ENCODE peak calls at places on chromosomes 1 and 21, in eight cellular contexts. One of them, this sample, is unnamed.

GRCh38 chr1:6033986-6034749 is 11.5 kb upstream of the KCNAB2 start:
- DNase-seq in uterus: no peak
- DNase-seq in heart left ventricle: peak; percentile 62
- DNase-seq in H54: no peak
- DNase-seq in testis: peak; percentile 64
- DNase-seq in lower leg skin: no peak
- DNase-seq in transverse colon: peak; percentile 46
- DNase-seq in A549: peak; percentile 37
- DNase-seq in this sample: peak; percentile 35

GRCh38 chr1:40839943-40840335 is 22.2 kb downstream of the CITED4 start:
- DNase-seq in A549: no peak
- DNase-seq in H54: no peak
- DNase-seq in transverse colon: no peak
- DNase-seq in lower leg skin: no peak
- DNase-seq in uterus: no peak
- DNase-seq in testis: no peak
- DNase-seq in heart left ventricle: no peak
- DNase-seq in this sample: no peak

GRCh38 chr1:150067184-150068182 is at the start of gene VPS45:
- DNase-seq in H54: peak; percentile 83
- DNase-seq in heart left ventricle: peak; percentile 95
- DNase-seq in lower leg skin: peak; percentile 98
- DNase-seq in uterus: peak; percentile 91
- DNase-seq in transverse colon: peak; percentile 92
- DNase-seq in testis: peak; percentile 92
- DNase-seq in A549: peak; percentile 93
- DNase-seq in this sample: peak; percentile 86

GRCh38 chr1:40423264-40423642 is 27.0 kb upstream of the ZFP69B start:
- DNase-seq in uterus: no peak
- DNase-seq in heart left ventricle: no peak
- DNase-seq in A549: no peak
- DNase-seq in H54: no peak
- DNase-seq in lower leg skin: no peak
- DNase-seq in testis: no peak
- DNase-seq in transverse colon: peak; percentile 20
- DNase-seq in this sample: no peak

GRCh38 chr1:81179239-81179638 is 621.5 kb upstream of the ADGRL2 start:
- DNase-seq in heart left ventricle: no peak
- DNase-seq in H54: peak; percentile 19
- DNase-seq in testis: no peak
- DNase-seq in A549: peak; percentile 55
- DNase-seq in transverse colon: no peak
- DNase-seq in lower leg skin: no peak
- DNase-seq in uterus: no peak
- DNase-seq in this sample: peak; percentile 86

GRCh38 chr1:3858231-3858981 is 1.1 kb downstream of the DFFB start:
- DNase-seq in transverse colon: peak; percentile 22
- DNase-seq in lower leg skin: no peak
- DNase-seq in H54: no peak
- DNase-seq in heart left ventricle: no peak
- DNase-seq in testis: no peak
- DNase-seq in A549: no peak
- DNase-seq in uterus: no peak
- DNase-seq in this sample: peak; percentile 28

GRCh38 chr1:59016390-59016789 is 232.5 kb upstream of the JUN start:
- DNase-seq in uterus: no peak
- DNase-seq in heart left ventricle: no peak
- DNase-seq in transverse colon: no peak
- DNase-seq in testis: no peak
- DNase-seq in A549: no peak
- DNase-seq in H54: no peak
- DNase-seq in lower leg skin: no peak
- DNase-seq in this sample: no peak

GRCh38 chr21:45644041-45644906 is 749 bp downstream of the PCBP3 start:
- DNase-seq in heart left ventricle: no peak
- DNase-seq in A549: no peak
- DNase-seq in lower leg skin: no peak
- DNase-seq in uterus: no peak
- DNase-seq in transverse colon: no peak
- DNase-seq in H54: no peak
- DNase-seq in testis: no peak
- DNase-seq in this sample: no peak

GRCh38 chr1:228515200-228515834 is 28.1 kb downstream of the RNF187 start:
- DNase-seq in H54: peak; percentile 30
- DNase-seq in heart left ventricle: no peak
- DNase-seq in transverse colon: no peak
- DNase-seq in testis: peak; percentile 38
- DNase-seq in lower leg skin: peak; percentile 69
- DNase-seq in A549: peak; percentile 55
- DNase-seq in uterus: no peak
- DNase-seq in this sample: peak; percentile 86

GRCh38 chr1:93448292-93448982 is 519 bp downstream of the FNBP1L start:
- DNase-seq in heart left ventricle: peak; percentile 64
- DNase-seq in A549: peak; percentile 27
- DNase-seq in H54: peak; percentile 36
- DNase-seq in transverse colon: peak; percentile 68
- DNase-seq in testis: peak; percentile 78
- DNase-seq in uterus: peak; percentile 60
- DNase-seq in lower leg skin: peak; percentile 90
- DNase-seq in this sample: peak; percentile 47

GRCh38 chr1:46603481-46603857 is 599 bp downstream of the MKNK1 start:
- DNase-seq in transverse colon: no peak
- DNase-seq in lower leg skin: no peak
- DNase-seq in uterus: no peak
- DNase-seq in A549: no peak
- DNase-seq in testis: no peak
- DNase-seq in heart left ventricle: no peak
- DNase-seq in H54: no peak
- DNase-seq in this sample: no peak

GRCh38 chr1:244371294-244372141 is 80.2 kb downstream of the ADSS2 start:
- DNase-seq in testis: no peak
- DNase-seq in lower leg skin: no peak
- DNase-seq in H54: no peak
- DNase-seq in heart left ventricle: no peak
- DNase-seq in A549: no peak
- DNase-seq in uterus: no peak
- DNase-seq in transverse colon: no peak
- DNase-seq in this sample: no peak

GRCh38 chr1:28516518-28516956 is 10.7 kb downstream of the RCC1 start:
- DNase-seq in H54: no peak
- DNase-seq in heart left ventricle: no peak
- DNase-seq in lower leg skin: no peak
- DNase-seq in transverse colon: no peak
- DNase-seq in testis: no peak
- DNase-seq in A549: no peak
- DNase-seq in uterus: no peak
- DNase-seq in this sample: no peak

GRCh38 chr1:211386931-211387330 is 60.3 kb downstream of the TRAF5 start:
- DNase-seq in lower leg skin: no peak
- DNase-seq in uterus: no peak
- DNase-seq in transverse colon: no peak
- DNase-seq in testis: no peak
- DNase-seq in heart left ventricle: no peak
- DNase-seq in A549: no peak
- DNase-seq in H54: no peak
- DNase-seq in this sample: no peak

GRCh38 chr1:115828101-115829022 is 12.6 kb downstream of the NHLH2 start:
- DNase-seq in lower leg skin: peak; percentile 86
- DNase-seq in uterus: peak; percentile 48
- DNase-seq in testis: peak; percentile 68
- DNase-seq in H54: no peak
- DNase-seq in A549: no peak
- DNase-seq in heart left ventricle: peak; percentile 40
- DNase-seq in transverse colon: no peak
- DNase-seq in this sample: no peak

GRCh38 chr1:28144203-28145135 is 32.0 kb downstream of the PTAFR start:
- DNase-seq in uterus: no peak
- DNase-seq in lower leg skin: no peak
- DNase-seq in testis: no peak
- DNase-seq in A549: peak; percentile 49
- DNase-seq in transverse colon: no peak
- DNase-seq in H54: no peak
- DNase-seq in heart left ventricle: no peak
- DNase-seq in this sample: no peak

GRCh38 chr1:230901711-230902110 is 33.4 kb upstream of the C1orf198 start:
- DNase-seq in uterus: no peak
- DNase-seq in transverse colon: no peak
- DNase-seq in testis: no peak
- DNase-seq in lower leg skin: no peak
- DNase-seq in heart left ventricle: no peak
- DNase-seq in H54: no peak
- DNase-seq in A549: no peak
- DNase-seq in this sample: no peak

GRCh38 chr21:27571706-27572105 is 604.8 kb upstream of the ADAMTS5 start:
- DNase-seq in uterus: no peak
- DNase-seq in A549: no peak
- DNase-seq in testis: no peak
- DNase-seq in transverse colon: no peak
- DNase-seq in heart left ventricle: no peak
- DNase-seq in H54: no peak
- DNase-seq in lower leg skin: no peak
- DNase-seq in this sample: no peak

GRCh38 chr1:179744401-179745130 is 1.5 kb downstream of the FAM163A start:
- DNase-seq in H54: no peak
- DNase-seq in testis: no peak
- DNase-seq in A549: no peak
- DNase-seq in uterus: no peak
- DNase-seq in heart left ventricle: no peak
- DNase-seq in transverse colon: no peak
- DNase-seq in lower leg skin: no peak
- DNase-seq in this sample: no peak

GRCh38 chr1:94061513-94062443 is 59.2 kb downstream of the ABCA4 start:
- DNase-seq in uterus: peak; percentile 65
- DNase-seq in testis: peak; percentile 79
- DNase-seq in heart left ventricle: peak; percentile 85
- DNase-seq in A549: peak; percentile 67
- DNase-seq in lower leg skin: peak; percentile 93
- DNase-seq in H54: peak; percentile 67
- DNase-seq in transverse colon: peak; percentile 65
- DNase-seq in this sample: peak; percentile 67

GRCh38 chr1:59803458-59804038 is 11.2 kb upstream of the HOOK1 start:
- DNase-seq in uterus: no peak
- DNase-seq in heart left ventricle: no peak
- DNase-seq in transverse colon: no peak
- DNase-seq in A549: no peak
- DNase-seq in testis: no peak
- DNase-seq in lower leg skin: no peak
- DNase-seq in H54: no peak
- DNase-seq in this sample: peak; percentile 57

GRCh38 chr1:22444856-22445255 is 6.8 kb upstream of the ZBTB40 start:
- DNase-seq in A549: no peak
- DNase-seq in lower leg skin: no peak
- DNase-seq in uterus: no peak
- DNase-seq in H54: no peak
- DNase-seq in heart left ventricle: no peak
- DNase-seq in transverse colon: no peak
- DNase-seq in testis: no peak
- DNase-seq in this sample: no peak
- TF ChIP-seq POLR2A in A549: no peak
- TF ChIP-seq POLR2A in lower leg skin: no peak
- TF ChIP-seq POLR2A in uterus: no peak
- TF ChIP-seq POLR2A in H54: no peak
- TF ChIP-seq POLR2A in heart left ventricle: no peak
- TF ChIP-seq POLR2A in transverse colon: no peak
- TF ChIP-seq POLR2A in testis: no peak
- TF ChIP-seq POLR2A in this sample: no peak

GRCh38 chr21:25578070-25578961 is 29.0 kb downstream of the MRPL39 start:
- DNase-seq in H54: no peak
- DNase-seq in heart left ventricle: no peak
- DNase-seq in lower leg skin: no peak
- DNase-seq in testis: no peak
- DNase-seq in transverse colon: no peak
- DNase-seq in uterus: no peak
- DNase-seq in A549: no peak
- DNase-seq in this sample: peak; percentile 55
- TF ChIP-seq POLR2A in H54: no peak
- TF ChIP-seq POLR2A in heart left ventricle: no peak
- TF ChIP-seq POLR2A in lower leg skin: no peak
- TF ChIP-seq POLR2A in testis: no peak
- TF ChIP-seq POLR2A in transverse colon: no peak
- TF ChIP-seq POLR2A in uterus: no peak
- TF ChIP-seq POLR2A in A549: no peak
- TF ChIP-seq POLR2A in this sample: no peak

GRCh38 chr1:84985365-84985764 is 11.5 kb downstream of the MCOLN2 start:
- DNase-seq in H54: no peak
- DNase-seq in transverse colon: no peak
- DNase-seq in A549: no peak
- DNase-seq in testis: no peak
- DNase-seq in lower leg skin: no peak
- DNase-seq in uterus: no peak
- DNase-seq in heart left ventricle: no peak
- DNase-seq in this sample: no peak

GRCh38 chr1:84991097-84991890 is 5.6 kb downstream of the MCOLN2 start:
- DNase-seq in transverse colon: no peak
- DNase-seq in lower leg skin: no peak
- DNase-seq in heart left ventricle: no peak
- DNase-seq in A549: no peak
- DNase-seq in H54: no peak
- DNase-seq in testis: no peak
- DNase-seq in uterus: no peak
- DNase-seq in this sample: no peak

GRCh38 chr1:84988588-84988987 is 8.3 kb downstream of the MCOLN2 start:
- DNase-seq in uterus: no peak
- DNase-seq in transverse colon: no peak
- DNase-seq in lower leg skin: no peak
- DNase-seq in H54: no peak
- DNase-seq in heart left ventricle: no peak
- DNase-seq in A549: no peak
- DNase-seq in testis: no peak
- DNase-seq in this sample: no peak
- TF ChIP-seq POLR2A in uterus: no peak
- TF ChIP-seq POLR2A in transverse colon: no peak
- TF ChIP-seq POLR2A in lower leg skin: no peak
- TF ChIP-seq POLR2A in H54: no peak
- TF ChIP-seq POLR2A in heart left ventricle: no peak
- TF ChIP-seq POLR2A in A549: no peak
- TF ChIP-seq POLR2A in testis: no peak
- TF ChIP-seq POLR2A in this sample: no peak

GRCh38 chr1:30731806-30732276 is 8.5 kb upstream of the MATN1 start:
- DNase-seq in transverse colon: no peak
- DNase-seq in uterus: no peak
- DNase-seq in heart left ventricle: no peak
- DNase-seq in testis: no peak
- DNase-seq in lower leg skin: no peak
- DNase-seq in H54: no peak
- DNase-seq in A549: no peak
- DNase-seq in this sample: peak; percentile 73
- TF ChIP-seq POLR2A in transverse colon: no peak
- TF ChIP-seq POLR2A in uterus: no peak
- TF ChIP-seq POLR2A in heart left ventricle: no peak
- TF ChIP-seq POLR2A in testis: no peak
- TF ChIP-seq POLR2A in lower leg skin: no peak
- TF ChIP-seq POLR2A in H54: no peak
- TF ChIP-seq POLR2A in A549: no peak
- TF ChIP-seq POLR2A in this sample: no peak